ENCODE peak calls at places on chromosomes 13 and 19, in nine cellular contexts. C, H, A, I, G, Z, B, U and Y are unnamed samples.

GRCh38 chr13:113364933-113365371 is 1.0 kb upstream of the GRTP1 start:
- DNase-seq in Z (no peak), I (no peak), U (no peak), H (no peak), A (no peak), G (no peak), C (no peak), B (no peak), Y (no peak)

GRCh38 chr13:52450012-52450792 is at the start of gene VPS36:
- DNase-seq in U (peak; percentile 100), C (peak; percentile 94), Z (peak; percentile 79), G (peak; percentile 80), A (peak; percentile 99), I (peak; percentile 85), B (peak; percentile 92), H (peak; percentile 94), Y (peak; percentile 91)

GRCh38 chr19:6020972-6021805 is 43.2 kb upstream of the RANBP3 start:
- DNase-seq in B (no peak), H (no peak), G (no peak), U (peak; percentile 41), Z (no peak), C (no peak), I (no peak), A (peak; percentile 42), Y (no peak)

GRCh38 chr19:39137131-39137530 is 11.5 kb downstream of the PAK4 start:
- DNase-seq in C (no peak), G (no peak), U (peak; percentile 34), A (no peak), I (no peak), Z (no peak), H (no peak), B (no peak), Y (no peak)

GRCh38 chr13:36310417-36311108 is 12.9 kb upstream of the CCDC169 start:
- DNase-seq in C (no peak), A (no peak), Z (no peak), I (no peak), B (no peak), U (no peak), H (no peak), G (no peak), Y (peak; percentile 19)

GRCh38 chr19:5036733-5037681 is 68.1 kb downstream of the KDM4B start:
- DNase-seq in I (peak; percentile 37), G (no peak), A (no peak), B (no peak), U (no peak), Z (no peak), C (no peak), H (no peak), Y (no peak)

GRCh38 chr13:76853481-76853880 is 32.7 kb downstream of the KCTD12 start:
- DNase-seq in C (no peak), A (no peak), G (no peak), I (peak; percentile 63), Z (no peak), H (no peak), U (no peak), B (no peak), Y (peak; percentile 62)

GRCh38 chr13:102260256-102260655 is 141.6 kb downstream of the FGF14 start:
- DNase-seq in U (no peak), C (no peak), B (no peak), G (no peak), I (no peak), A (no peak), H (no peak), Z (no peak), Y (peak; percentile 1)

GRCh38 chr19:49684251-49684982 is 5.0 kb upstream of the ADM5 start:
- DNase-seq in B (no peak), U (peak; percentile 79), G (no peak), I (no peak), A (no peak), H (no peak), C (no peak), Z (no peak), Y (no peak)

GRCh38 chr13:90943961-90944360 is 403.5 kb upstream of the MIR17HG start:
- DNase-seq in I (no peak), U (no peak), B (no peak), Z (no peak), H (no peak), A (no peak), G (no peak), C (no peak), Y (no peak)

GRCh38 chr19:6723108-6723618 is 2.7 kb upstream of the C3 start:
- DNase-seq in B (no peak), C (peak; percentile 51), H (no peak), Z (no peak), U (peak; percentile 41), A (peak; percentile 78), G (no peak), I (peak; percentile 51), Y (no peak)

GRCh38 chr13:98262307-98262706 is 85.2 kb upstream of the RNF113B start:
- DNase-seq in G (no peak), B (no peak), I (no peak), U (no peak), H (no peak), C (no peak), A (no peak), Z (no peak), Y (no peak)

GRCh38 chr19:33724021-33724722 is 72.5 kb upstream of the KCTD15 start:
- DNase-seq in C (no peak), I (no peak), H (no peak), G (no peak), A (no peak), Z (no peak), U (no peak), B (no peak), Y (no peak)

GRCh38 chr13:110012102-110012739 is 225.8 kb upstream of the IRS2 start:
- DNase-seq in Z (no peak), G (no peak), B (no peak), H (peak; percentile 1), A (no peak), C (no peak), I (peak; percentile 99), U (no peak), Y (peak; percentile 100)

GRCh38 chr19:46951236-46951986 is 68.2 kb upstream of the NPAS1 start:
- DNase-seq in G (no peak), C (no peak), A (no peak), I (no peak), U (no peak), B (no peak), H (no peak), Z (no peak), Y (peak; percentile 79)

GRCh38 chr19:41548954-41549688 is 26.8 kb upstream of the CEACAM21 start:
- DNase-seq in Z (peak; percentile 63), B (peak; percentile 53), C (no peak), A (no peak), H (no peak), U (no peak), G (no peak), I (no peak), Y (no peak)

GRCh38 chr13:69579351-69579750 is 528.3 kb upstream of the ATXN8OS start:
- DNase-seq in Z (no peak), A (no peak), I (no peak), U (no peak), B (no peak), G (no peak), C (no peak), H (peak; percentile 57), Y (no peak)

GRCh38 chr19:58558066-58558622 is at the start of gene UBE2M:
- DNase-seq in H (peak; percentile 57), G (peak; percentile 66), I (peak; percentile 36), A (peak; percentile 72), C (no peak), Z (no peak), B (no peak), U (peak; percentile 91), Y (peak; percentile 17)

GRCh38 chr13:23059173-23059572 is 121.6 kb upstream of the SGCG start:
- DNase-seq in A (no peak), B (no peak), Z (no peak), I (no peak), G (no peak), C (no peak), H (no peak), U (no peak), Y (no peak)

GRCh38 chr19:1882089-1882785 is 3.1 kb downstream of the ABHD17A start:
- DNase-seq in I (no peak), H (no peak), C (no peak), G (no peak), B (peak; percentile 52), U (no peak), Z (peak; percentile 76), A (no peak), Y (no peak)

GRCh38 chr13:26949701-26950345 is 189.2 kb upstream of the GPR12 start:
- DNase-seq in B (no peak), I (no peak), G (no peak), U (no peak), H (no peak), Z (no peak), A (no peak), C (no peak), Y (no peak)

GRCh38 chr19:16945364-16945714 is 56.5 kb downstream of the F2RL3 start:
- DNase-seq in B (no peak), A (no peak), Z (no peak), H (no peak), G (peak; percentile 5), C (no peak), I (no peak), U (no peak), Y (no peak)

GRCh38 chr13:35599385-35599784 is 122.9 kb upstream of the MAB21L1 start:
- DNase-seq in I (no peak), B (no peak), Z (no peak), H (no peak), C (no peak), U (no peak), G (no peak), A (no peak), Y (no peak)

GRCh38 chr19:19250196-19250801 is 22.8 kb downstream of the TM6SF2 start:
- DNase-seq in H (no peak), C (no peak), B (no peak), I (no peak), U (no peak), Z (no peak), G (no peak), A (no peak), Y (no peak)

GRCh38 chr19:47107953-47108746 is 5.4 kb downstream of the ZC3H4 start:
- DNase-seq in A (no peak), B (no peak), H (no peak), C (no peak), I (no peak), Z (no peak), U (no peak), G (peak; percentile 15), Y (no peak)

GRCh38 chr19:45078390-45079062 is 534 bp upstream of the GEMIN7 start:
- DNase-seq in U (no peak), I (no peak), Z (no peak), A (no peak), B (no peak), C (no peak), H (no peak), G (no peak), Y (no peak)

GRCh38 chr13:33137726-33138125 is 121.5 kb downstream of the KL start:
- DNase-seq in C (no peak), Z (no peak), H (no peak), G (no peak), A (no peak), B (no peak), U (no peak), I (no peak), Y (no peak)

GRCh38 chr19:40605201-40605971 is 4.2 kb downstream of the LTBP4 start:
- DNase-seq in C (peak; percentile 78), H (peak; percentile 80), B (peak; percentile 48), I (peak; percentile 82), A (peak; percentile 88), G (peak; percentile 63), U (peak; percentile 92), Z (peak; percentile 37), Y (no peak)